ENCODE peak calls at places on chromosomes 12 and 14, in eight cellular contexts. P, E, F, N, Y, Z, Q and V are unnamed samples. For H3K9me3, the result is how much of the 10 kb centered on the place peaks cover.

GRCh38 chr12:65229441-65229840 is 49.0 kb upstream of the MSRB3 start:
- DNase-seq in P (no peak), E (no peak), F (no peak), N (no peak), Y (no peak), Z (no peak), Q (no peak), V (no peak)

GRCh38 chr12:75960086-75960910 is 71.3 kb downstream of the PHLDA1 start:
- DNase-seq in P (no peak), E (no peak), F (no peak), N (no peak), Y (no peak), Z (peak), Q (no peak), V (no peak)

GRCh38 chr12:92764820-92765219 is 62.0 kb downstream of the PLEKHG7 start:
- DNase-seq in P (no peak), E (no peak), F (no peak), N (no peak), Y (no peak), Z (no peak), Q (no peak), V (no peak)

GRCh38 chr12:52186135-52186840 is 5.5 kb downstream of the KRT80 start:
- DNase-seq in P (no peak), E (no peak), F (no peak), N (no peak), Y (no peak), Z (peak), Q (no peak), V (no peak)

GRCh38 chr14:102589761-102590290 is 2.6 kb upstream of the RCOR1 start:
- DNase-seq in P (no peak), E (no peak), F (no peak), N (no peak), Y (no peak), Z (no peak), Q (no peak), V (no peak)

GRCh38 chr14:75125617-75126016 is 1.2 kb downstream of the NEK9 start:
- DNase-seq in P (peak), E (no peak), F (no peak), N (no peak), Y (no peak), Z (no peak), Q (no peak), V (no peak)

GRCh38 chr14:54564071-54564798 is 2.7 kb upstream of the SAMD4A start:
- DNase-seq in P (peak), E (peak), F (no peak), N (no peak), Y (no peak), Z (no peak), Q (peak), V (no peak)

GRCh38 chr14:37172024-37172869 is at the start of gene SLC25A21:
- DNase-seq in P (peak), E (peak), F (peak), N (no peak), Y (peak), Z (peak), Q (peak), V (no peak)

GRCh38 chr12:9943244-9943643 is 11.1 kb upstream of the CLEC2A start:
- DNase-seq in P (no peak), E (no peak), F (peak), N (no peak), Y (no peak), Z (no peak), Q (no peak), V (no peak)

GRCh38 chr14:22973217-22974032 is 8.9 kb downstream of the AJUBA start:
- DNase-seq in P (peak), E (peak), F (no peak), N (no peak), Y (no peak), Z (peak), Q (peak), V (no peak)

GRCh38 chr14:64685364-64686130 is 18.7 kb upstream of the PLEKHG3 start:
- DNase-seq in P (no peak), E (no peak), F (no peak), N (no peak), Y (no peak), Z (no peak), Q (no peak), V (no peak)

GRCh38 chr14:36241183-36241582 is 64.7 kb upstream of the PTCSC3 start:
- DNase-seq in P (no peak), E (no peak), F (no peak), N (no peak), Y (no peak), Z (no peak), Q (no peak), V (no peak)

GRCh38 chr14:24576178-24576577 is at the start of gene CTSG:
- DNase-seq in P (no peak), E (no peak), F (no peak), N (no peak), Y (no peak), Z (no peak), Q (no peak), V (no peak)

GRCh38 chr12:1391722-1392121 is 202.7 kb downstream of the FBXL14 start:
- DNase-seq in P (peak), E (no peak), F (no peak), N (no peak), Y (no peak), Z (peak), Q (no peak), V (no peak)

GRCh38 chr12:113247123-113248045 is 26.1 kb downstream of the TPCN1 start:
- DNase-seq in P (no peak), E (no peak), F (no peak), N (no peak), Y (no peak), Z (peak), Q (no peak), V (no peak)

GRCh38 chr12:119940881-119941280 is 48.2 kb upstream of the BICDL1 start:
- DNase-seq in P (peak), E (no peak), F (no peak), N (no peak), Y (no peak), Z (no peak), Q (no peak), V (no peak)

GRCh38 chr14:72518809-72519377 is 375.0 kb downstream of the DPF3 start:
- DNase-seq in P (no peak), E (no peak), F (no peak), N (no peak), Y (no peak), Z (no peak), Q (no peak), V (no peak)

GRCh38 chr12:109725321-109726105 is 11.9 kb downstream of the FAM222A start:
- DNase-seq in P (no peak), E (no peak), F (peak), N (no peak), Y (peak), Z (peak), Q (no peak), V (no peak)

GRCh38 chr14:50947446-50947845 is 3.2 kb upstream of the PYGL start:
- DNase-seq in P (no peak), E (no peak), F (no peak), N (no peak), Y (no peak), Z (no peak), Q (no peak), V (no peak)

GRCh38 chr12:46798648-46799047 is 27.1 kb downstream of the SLC38A4 start:
- DNase-seq in P (no peak), E (no peak), F (no peak), N (no peak), Y (no peak), Z (no peak), Q (no peak), V (no peak)

GRCh38 chr12:126248871-126249403 is 1183.7 kb downstream of the AACS start:
- DNase-seq in P (no peak), E (no peak), F (no peak), N (no peak), Y (no peak), Z (no peak), Q (no peak), V (no peak)

GRCh38 chr14:69154779-69155178 is 1.9 kb upstream of the DCAF5 start:
- DNase-seq in P (peak), E (no peak), F (no peak), N (peak), Y (no peak), Z (peak), Q (peak), V (no peak)

GRCh38 chr14:70642313-70643235 is 858 bp downstream of the TTC9 start:
- DNase-seq in P (no peak), E (no peak), F (no peak), N (no peak), Y (no peak), Z (peak), Q (no peak), V (no peak)

GRCh38 chr12:6376965-6377666 is 1.8 kb upstream of the SCNN1A start:
- DNase-seq in P (no peak), E (no peak), F (no peak), N (no peak), Y (no peak), Z (peak), Q (no peak), V (no peak)

GRCh38 chr12:124611559-124612391 is 44.4 kb upstream of the NCOR2 start:
- DNase-seq in P (no peak), E (no peak), F (no peak), N (no peak), Y (no peak), Z (no peak), Q (no peak), V (no peak)

GRCh38 chr12:57632369-57632897 is 568 bp downstream of the B4GALNT1 start:
- DNase-seq in P (peak), E (peak), F (no peak), N (no peak), Y (peak), Z (peak), Q (no peak), V (no peak)

GRCh38 chr14:48615618-48616017 is 940.2 kb upstream of the MDGA2 start:
- DNase-seq in P (no peak), E (no peak), F (no peak), N (no peak), Y (no peak), Z (no peak), Q (no peak), V (no peak)

GRCh38 chr14:24243336-24243836 is 963 bp upstream of the TINF2 start:
- DNase-seq in P (no peak), E (peak), F (no peak), N (no peak), Y (no peak), Z (no peak), Q (no peak), V (no peak)

GRCh38 chr14:92692822-92693226 is 55.6 kb downstream of the LGMN start:
- DNase-seq in P (peak), E (no peak), F (peak), N (no peak), Y (peak), Z (no peak), Q (no peak), V (no peak)

GRCh38 chr14:37253905-37254304 is 56.2 kb downstream of the MIPOL1 start:
- DNase-seq in P (no peak), E (no peak), F (no peak), N (no peak), Y (peak), Z (no peak), Q (no peak), V (no peak)

GRCh38 chr12:81212996-81213696 is 135.3 kb downstream of the ACSS3 start:
- DNase-seq in P (no peak), E (no peak), F (no peak), N (no peak), Y (no peak), Z (no peak), Q (no peak), V (no peak)

GRCh38 chr12:81617915-81618314 is 141.2 kb downstream of the PPFIA2 start:
- DNase-seq in P (no peak), E (no peak), F (no peak), N (no peak), Y (no peak), Z (no peak), Q (peak), V (no peak)

GRCh38 chr12:66210840-66211239 is 21.8 kb downstream of the IRAK3 start:
- DNase-seq in P (no peak), E (no peak), F (no peak), N (no peak), Y (no peak), Z (no peak), Q (no peak), V (no peak)

GRCh38 chr14:40599726-40600125 is 1007.0 kb upstream of the LRFN5 start:
- DNase-seq in P (no peak), E (no peak), F (no peak), N (no peak), Y (no peak), Z (no peak), Q (no peak), V (no peak)

GRCh38 chr12:12338528-12339168 is 11.4 kb downstream of the MANSC1 start:
- DNase-seq in P (no peak), E (no peak), F (no peak), N (no peak), Y (no peak), Z (no peak), Q (no peak), V (no peak)

DNA sequence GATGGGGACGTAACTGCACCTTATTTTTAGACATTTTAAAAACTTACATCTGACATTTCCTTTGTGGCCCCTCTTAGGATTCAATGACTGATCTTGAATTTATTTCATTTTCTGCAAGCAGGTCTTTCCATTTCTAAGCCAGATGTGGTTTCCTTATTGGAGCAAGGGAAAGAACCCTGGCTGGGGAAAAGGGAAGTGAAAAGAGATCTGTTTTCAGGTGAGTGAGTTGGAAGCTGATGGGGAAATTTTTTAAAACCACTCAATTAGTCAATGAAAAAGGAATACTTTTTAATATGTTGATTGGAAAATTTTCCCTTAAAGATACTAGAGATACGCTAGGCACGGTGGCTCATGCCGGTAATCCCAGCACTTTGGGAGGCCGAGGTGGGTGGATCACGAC is 2.6 kb downstream of the ZNF140 start:
- DNase-seq in P (no peak), E (no peak), F (no peak), N (no peak), Y (no peak), Z (no peak), Q (no peak), V (no peak)
- H3K9me3 ChIP-seq in P (half or more), E (under half), F (half or more), N (half or more), Y (under half), Z (half or more), Q (under half), V (under half)

DNA sequence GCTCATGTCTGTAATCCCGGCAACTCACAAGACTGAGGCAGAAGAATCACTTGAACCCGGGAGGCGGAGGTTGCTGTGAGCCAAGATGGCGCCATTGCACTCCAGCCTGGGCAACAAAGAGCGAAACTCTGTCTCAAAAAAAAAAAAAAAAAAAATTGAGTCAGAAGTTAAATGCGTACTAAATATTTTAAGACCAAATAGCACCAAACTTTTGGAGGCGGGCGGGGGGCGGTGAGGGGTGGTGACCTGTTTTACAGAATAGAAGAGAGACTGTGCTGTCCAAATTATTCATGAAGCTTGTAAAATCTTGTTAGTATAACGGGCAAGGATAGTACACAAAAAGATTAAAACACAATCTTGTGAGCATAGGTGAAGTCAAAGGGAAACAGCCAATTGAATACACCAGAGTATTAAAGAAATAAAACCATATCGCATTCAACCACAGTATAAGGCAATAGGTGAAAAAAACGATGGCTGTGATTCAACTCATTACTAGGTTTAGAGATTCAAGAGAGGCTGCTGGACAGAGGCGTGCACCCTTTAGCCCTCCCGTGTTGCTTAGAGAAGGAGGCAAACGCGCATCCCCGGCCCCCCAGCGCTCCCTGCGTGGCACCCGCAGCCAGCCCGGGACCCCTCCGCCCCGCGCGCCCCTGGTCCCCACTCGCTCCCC is 571 bp downstream of the ZNF891 start:
- DNase-seq in P (no peak), E (no peak), F (no peak), N (no peak), Y (no peak), Z (peak), Q (peak), V (no peak)
- H3K9me3 ChIP-seq in P (half or more), E (under half), F (half or more), N (half or more), Y (under half), Z (half or more), Q (under half), V (half or more)

GRCh38 chr14:20194101-20194500 is 3.4 kb downstream of the OR11G2 start:
- DNase-seq in P (no peak), E (no peak), F (no peak), N (no peak), Y (no peak), Z (no peak), Q (no peak), V (no peak)
- H3K9me3 ChIP-seq in P (under half), E (under half), F (under half), N (under half), Y (under half), Z (half or more), Q (under half), V (under half)

GRCh38 chr12:99212275-99212674 is 435.3 kb upstream of the GARIN6 start:
- DNase-seq in P (no peak), E (no peak), F (no peak), N (no peak), Y (no peak), Z (no peak), Q (no peak), V (no peak)
- H3K9me3 ChIP-seq in P (under half), E (under half), F (under half), N (under half), Y (under half), Z (under half), Q (under half), V (under half)

DNA sequence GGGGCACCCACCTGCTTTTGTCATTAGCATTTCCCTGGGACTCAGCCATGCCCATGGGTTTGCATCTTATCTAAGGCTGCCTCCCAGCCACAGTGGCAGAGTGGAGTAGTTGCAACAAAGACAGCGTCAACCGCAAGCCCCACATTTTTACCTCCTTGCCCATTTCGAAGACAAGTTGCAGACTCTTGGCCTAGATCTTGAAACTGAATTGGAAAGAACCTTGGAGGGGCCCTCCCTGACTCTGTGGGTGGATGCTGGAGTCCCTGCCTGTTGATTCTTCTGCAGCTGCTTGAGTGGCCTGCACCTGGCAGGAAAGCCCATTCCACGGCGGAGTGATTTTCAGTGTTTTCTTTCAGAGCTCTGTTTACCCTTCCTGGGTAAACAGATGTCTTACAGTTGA is 309.0 kb downstream of the VRK1 start:
- DNase-seq in P (no peak), E (no peak), F (no peak), N (no peak), Y (no peak), Z (no peak), Q (no peak), V (no peak)
- H3K9me3 ChIP-seq in P (under half), E (under half), F (under half), N (under half), Y (under half), Z (under half), Q (under half), V (under half)

GRCh38 chr14:105897725-105898113 is 371.3 kb downstream of the TMEM121 start:
- DNase-seq in P (no peak), E (no peak), F (no peak), N (no peak), Y (peak), Z (no peak), Q (no peak), V (no peak)
- H3K9me3 ChIP-seq in P (under half), E (under half), F (under half), N (under half), Y (under half), Z (under half), Q (under half), V (under half)

GRCh38 chr12:38025916-38026315 is 290.7 kb upstream of the ALG10B start:
- DNase-seq in P (no peak), E (no peak), F (no peak), N (no peak), Y (no peak), Z (no peak), Q (no peak), V (no peak)
- H3K9me3 ChIP-seq in P (under half), E (under half), F (under half), N (under half), Y (under half), Z (half or more), Q (under half), V (under half)

GRCh38 chr14:106509176-106509575 is 982.8 kb downstream of the TMEM121 start:
- DNase-seq in P (no peak), E (no peak), F (no peak), N (no peak), Y (no peak), Z (no peak), Q (no peak), V (no peak)

GRCh38 chr14:106509795-106510194 is 983.4 kb downstream of the TMEM121 start:
- DNase-seq in P (no peak), E (no peak), F (no peak), N (no peak), Y (no peak), Z (no peak), Q (no peak), V (no peak)

GRCh38 chr14:106506901-106507305 is 980.5 kb downstream of the TMEM121 start:
- DNase-seq in P (no peak), E (no peak), F (no peak), N (no peak), Y (no peak), Z (no peak), Q (no peak), V (no peak)

GRCh38 chr14:106507354-106507753 is 981.0 kb downstream of the TMEM121 start:
- DNase-seq in P (no peak), E (no peak), F (no peak), N (no peak), Y (no peak), Z (no peak), Q (no peak), V (no peak)

GRCh38 chr14:106508216-106508615 is 981.8 kb downstream of the TMEM121 start:
- DNase-seq in P (no peak), E (no peak), F (no peak), N (no peak), Y (no peak), Z (no peak), Q (no peak), V (no peak)
- H3K9me3 ChIP-seq in P (under half), E (under half), F (under half), N (under half), Y (under half), Z (half or more), Q (under half), V (under half)